ENCODE peak calls at places on chromosomes 3 and 15, in nine cellular contexts. Q is A549, B is fibroblast of lung, Z is adrenal gland, C is hepatocyte, X is astrocyte of the spinal cord, R is Panc1, D is heart left ventricle, V is HCT116. A is an unnamed sample.

GRCh38 chr3:62142280-62142679 is 231.1 kb downstream of the FEZF2 start:
- DNase-seq in Q (no peak), D (no peak), B (peak), R (no peak), V (no peak), X (no peak), Z (no peak), C (no peak), A (no peak)

GRCh38 chr3:113533534-113533892 is 1.2 kb downstream of the SIDT1 start:
- DNase-seq in C (no peak), B (no peak), X (no peak), V (no peak), Z (no peak), Q (no peak), R (no peak), D (no peak), A (no peak)

GRCh38 chr3:134212898-134213665 is 37.6 kb downstream of the RYK start:
- DNase-seq in V (peak), B (peak), Z (peak), X (peak), D (peak), Q (peak), C (peak), R (peak), A (no peak)

GRCh38 chr15:66565731-66566130 is at the start of gene LCTL:
- DNase-seq in Q (no peak), V (no peak), R (no peak), B (peak), D (no peak), X (peak), Z (no peak), C (no peak), A (no peak)

GRCh38 chr3:151383956-151384355 is 597 bp downstream of the P2RY12 start:
- DNase-seq in D (no peak), X (no peak), B (no peak), C (no peak), V (no peak), Q (no peak), R (no peak), Z (no peak), A (no peak)

GRCh38 chr3:39978293-39978692 is 168.9 kb downstream of the MYRIP start:
- DNase-seq in V (no peak), Z (no peak), R (no peak), Q (no peak), B (no peak), X (no peak), D (no peak), C (no peak), A (no peak)

GRCh38 chr3:122679085-122679466 is 1.6 kb upstream of the PARP14 start:
- DNase-seq in Z (peak), B (peak), D (peak), X (peak), V (peak), C (peak), Q (peak), R (peak), A (no peak)

GRCh38 chr3:88057650-88058321 is 1.0 kb downstream of the CGGBP1 start:
- DNase-seq in B (peak), V (no peak), Q (no peak), X (peak), D (no peak), R (no peak), C (peak), Z (no peak), A (no peak)

GRCh38 chr15:80891006-80891405 is 98.6 kb downstream of the MESD start:
- DNase-seq in B (peak), Q (no peak), V (no peak), C (no peak), D (no peak), R (no peak), Z (no peak), X (peak), A (no peak)

GRCh38 chr3:30493912-30494311 is 112.5 kb upstream of the TGFBR2 start:
- DNase-seq in Q (no peak), B (peak), X (peak), C (no peak), R (no peak), V (no peak), D (no peak), Z (peak), A (no peak)

GRCh38 chr3:157786618-157787017 is 283.4 kb upstream of the VEPH1 start:
- DNase-seq in Q (no peak), R (no peak), Z (no peak), D (no peak), B (peak), C (no peak), X (no peak), V (no peak), A (peak)
- H3K4me3 ChIP-seq in Q (no peak), R (no peak), Z (no peak), D (no peak), B (no peak), C (no peak), X (no peak), V (no peak), A (no peak)

DNA sequence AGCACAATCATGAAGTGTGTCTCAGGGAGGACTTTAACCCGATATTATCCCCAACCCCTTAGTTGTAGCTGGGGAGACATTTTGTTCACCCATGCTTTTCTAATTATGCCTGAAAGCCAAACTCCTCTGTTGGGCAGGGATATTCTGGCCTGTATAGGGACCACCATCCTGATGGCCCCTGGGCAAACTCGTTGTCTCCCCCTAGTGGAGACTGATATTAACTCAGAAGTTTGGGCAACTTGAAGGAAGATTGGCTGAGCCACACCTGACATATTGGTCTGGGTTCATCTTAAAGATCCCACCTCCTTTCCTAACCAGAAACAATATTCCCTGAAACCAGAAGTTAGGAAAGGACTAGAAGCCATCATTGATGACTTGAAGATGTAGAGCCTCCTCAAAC is 42.3 kb downstream of the TM4SF18 start:
- DNase-seq in D (no peak), R (no peak), B (no peak), V (no peak), X (no peak), Q (no peak), Z (no peak), C (no peak), A (no peak)
- TF ChIP-seq CTCF in D (peak), R (peak), B (no peak), V (peak), X (peak), Q (peak), Z (no peak), C (peak), A (peak)

GRCh38 chr3:45064512-45065372 is 38.6 kb downstream of the CLEC3B start:
- DNase-seq in B (peak), D (peak), Q (no peak), V (peak), C (no peak), R (no peak), Z (peak), X (peak), A (peak)
- H3K4me3 ChIP-seq in B (no peak), D (no peak), Q (no peak), V (no peak), C (no peak), R (no peak), Z (no peak), X (no peak), A (no peak)

GRCh38 chr15:48494646-48495045 is 150.9 kb downstream of the FBN1 start:
- DNase-seq in B (peak), V (no peak), D (no peak), X (peak), C (no peak), Q (no peak), Z (no peak), R (no peak), A (no peak)

GRCh38 chr15:48498828-48499227 is 146.7 kb downstream of the FBN1 start:
- DNase-seq in D (no peak), B (no peak), R (no peak), C (no peak), Q (no peak), Z (no peak), V (no peak), X (no peak), A (no peak)

GRCh38 chr15:48493763-48494225 is 151.7 kb downstream of the FBN1 start:
- DNase-seq in R (no peak), Q (no peak), V (no peak), D (no peak), X (no peak), B (no peak), Z (no peak), C (no peak), A (no peak)

GRCh38 chr15:48493084-48493762 is 152.3 kb downstream of the FBN1 start:
- DNase-seq in Q (no peak), B (peak), V (no peak), C (no peak), D (no peak), X (peak), Z (peak), R (no peak), A (peak)
- TF ChIP-seq CTCF in Q (no peak), B (no peak), V (no peak), C (no peak), D (no peak), X (no peak), Z (no peak), R (no peak), A (no peak)

DNA sequence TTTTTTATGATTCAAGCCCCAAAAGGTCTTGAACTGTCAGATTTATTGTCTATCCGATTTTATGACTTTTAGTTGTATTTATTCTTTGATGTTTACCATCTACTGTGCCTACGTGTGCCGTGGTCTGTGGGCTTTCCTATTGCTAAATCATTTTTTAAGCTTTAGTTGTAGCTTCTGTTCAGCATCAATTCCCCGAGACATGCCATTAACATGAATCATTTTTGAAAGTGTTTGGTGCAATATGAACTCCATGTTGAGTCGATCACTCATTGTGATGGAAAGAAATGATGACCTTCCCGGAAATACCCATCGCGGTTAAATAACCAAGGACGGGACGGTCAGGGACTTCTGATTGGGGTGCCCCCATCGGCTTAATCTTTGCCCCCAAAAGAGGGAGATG is 268.8 kb upstream of the THRB start:
- DNase-seq in V (no peak), B (peak), C (peak), X (peak), Q (no peak), Z (no peak), R (no peak), D (no peak), A (no peak)
- H3K4me3 ChIP-seq in V (no peak), B (no peak), C (no peak), X (no peak), Q (no peak), Z (no peak), R (no peak), D (no peak), A (no peak)

DNA sequence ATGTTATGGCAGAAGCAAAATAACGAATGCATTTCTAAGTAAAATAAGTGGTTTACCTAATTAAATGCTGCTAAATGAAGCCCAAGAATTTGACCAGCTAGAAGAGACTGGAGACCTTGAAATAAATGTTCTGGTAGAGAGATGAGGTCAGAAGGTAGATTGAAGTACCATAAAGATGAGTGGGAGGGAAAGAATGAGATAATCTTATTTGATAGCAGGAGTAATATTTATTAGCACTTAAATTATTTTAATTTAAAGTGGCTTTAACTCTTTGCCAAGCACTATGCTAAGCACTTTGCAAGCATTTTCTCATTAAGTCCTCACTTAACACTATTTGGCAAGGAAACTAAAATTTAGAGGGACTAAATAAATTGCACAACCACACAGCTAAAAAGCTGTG is 314.9 kb upstream of the CCDC54 start:
- DNase-seq in Q (no peak), D (no peak), X (no peak), C (no peak), R (no peak), Z (no peak), B (no peak), V (no peak), A (no peak)
- TF ChIP-seq CTCF in Q (no peak), D (no peak), X (no peak), C (no peak), R (no peak), Z (no peak), B (no peak), V (no peak), A (no peak)

GRCh38 chr15:70475439-70475781 is 287.9 kb downstream of the UACA start:
- DNase-seq in Z (no peak), X (no peak), Q (no peak), R (no peak), D (no peak), B (no peak), V (no peak), C (no peak), A (no peak)
- H3K4me3 ChIP-seq in Z (no peak), X (no peak), Q (peak), R (peak), D (peak), B (peak), V (peak), C (no peak), A (no peak)

DNA sequence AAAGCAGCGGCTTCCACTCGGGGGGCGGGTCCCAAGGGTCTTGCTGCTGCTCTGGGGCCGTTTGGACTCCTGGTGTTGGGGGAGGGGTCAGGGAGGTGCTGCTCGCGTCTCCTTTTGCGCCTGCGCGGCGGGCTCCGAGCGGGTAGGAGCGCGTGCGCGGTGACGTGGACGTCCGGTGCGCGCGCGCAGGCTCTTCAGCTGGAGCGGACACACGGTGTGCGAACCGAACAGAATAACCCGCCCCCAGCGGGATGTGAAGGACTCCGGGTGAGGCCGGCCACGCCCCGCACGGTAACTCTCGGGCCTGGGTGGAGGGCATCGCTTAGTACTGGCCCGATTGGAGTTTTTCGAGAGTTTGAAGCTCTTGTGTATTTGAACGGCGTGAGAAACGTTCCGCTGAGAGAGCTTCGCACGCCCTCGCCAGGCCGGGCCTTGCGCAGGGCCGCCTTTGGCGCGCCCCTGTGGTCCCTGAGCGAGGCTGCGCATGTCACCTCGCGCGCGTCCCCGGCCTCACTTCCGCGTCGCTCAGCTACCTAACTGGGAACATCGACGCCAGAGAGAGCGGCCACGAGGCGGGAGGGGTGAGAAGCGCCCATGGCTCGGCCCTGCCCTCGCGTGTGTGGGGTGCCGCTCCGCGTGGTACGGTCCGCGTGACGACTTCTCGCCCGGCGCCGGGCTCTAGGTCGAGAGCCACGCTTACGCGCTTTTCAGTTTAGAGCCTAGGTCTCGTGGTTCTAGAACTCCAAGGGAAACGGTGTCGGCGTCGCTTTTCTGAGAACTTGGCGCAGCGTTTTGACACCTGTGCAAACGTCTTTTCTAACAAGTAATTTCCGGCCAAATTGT is at the start of gene MGA:
- DNase-seq in X (peak), Z (peak), D (peak), R (no peak), B (peak), V (peak), Q (peak), C (peak), A (peak)
- TF ChIP-seq CTCF in X (peak), Z (no peak), D (no peak), R (no peak), B (no peak), V (no peak), Q (no peak), C (peak), A (peak)

DNA sequence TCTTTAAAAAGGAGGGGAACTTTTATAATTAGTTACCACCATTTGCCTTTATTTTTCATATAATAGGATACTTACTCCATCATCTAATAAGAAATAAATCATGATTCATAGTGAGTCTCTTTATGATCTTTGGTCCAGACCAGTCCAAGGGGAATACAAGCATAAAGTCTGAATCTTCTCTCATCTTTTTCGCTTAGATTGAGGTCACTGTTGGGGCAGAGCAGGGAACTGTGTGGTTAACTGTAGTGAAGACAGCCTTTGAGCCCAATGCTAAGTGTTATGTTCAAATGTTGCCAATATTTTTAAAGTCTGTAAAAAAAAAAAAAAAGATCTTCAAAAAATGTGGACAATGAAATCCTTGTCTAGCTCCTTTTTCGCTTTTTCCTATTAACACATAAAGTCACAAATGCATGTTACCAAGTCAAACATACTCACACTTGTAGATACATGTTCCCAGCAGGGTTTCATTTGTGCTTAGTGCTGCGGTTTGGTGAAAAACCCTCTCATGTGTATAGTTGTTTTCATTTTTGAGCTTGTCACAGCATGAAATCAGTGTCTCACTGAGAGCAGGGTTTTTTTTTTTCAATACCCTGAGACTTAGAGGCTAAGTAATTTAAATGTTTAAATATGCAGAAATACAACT is 72.1 kb downstream of the EPHA3 start:
- DNase-seq in D (no peak), X (peak), Q (no peak), V (no peak), B (peak), R (no peak), Z (no peak), C (no peak), A (no peak)
- H3K4me3 ChIP-seq in D (no peak), X (no peak), Q (no peak), V (no peak), B (no peak), R (no peak), Z (no peak), C (no peak), A (no peak)

A was measured in BJ.